ENCODE peak calls at places on chromosome 10, in seven cellular contexts. J, P, C, M, G, S and Z are unnamed samples.

GRCh38 chr10:21281765-21282484 is 243.6 kb downstream of the SKIDA1 start:
- DNase-seq in J (no peak), M (no peak), S (no peak), G (no peak), C (no peak), P (no peak), Z (no peak)

GRCh38 chr10:117165557-117166419 is 27.7 kb upstream of the VAX1 start:
- DNase-seq in C (no peak), M (peak), J (peak), P (no peak), S (peak), G (peak), Z (peak)

GRCh38 chr10:29057712-29058426 is 231.0 kb upstream of the LYZL1 start:
- DNase-seq in C (no peak), G (no peak), M (no peak), J (no peak), P (no peak), S (no peak), Z (no peak)

GRCh38 chr10:103855424-103855823 is at the start of gene SH3PXD2A:
- DNase-seq in M (no peak), C (no peak), G (peak), P (no peak), S (peak), J (peak), Z (peak)

GRCh38 chr10:29648114-29648982 is 13.6 kb upstream of the SVIL start:
- DNase-seq in P (no peak), S (no peak), G (peak), M (no peak), J (no peak), C (no peak), Z (no peak)

GRCh38 chr10:86366033-86366901 is at the start of gene GRID1:
- DNase-seq in P (no peak), G (peak), M (no peak), C (no peak), J (no peak), S (no peak), Z (no peak)

GRCh38 chr10:122258136-122259074 is 12.7 kb upstream of the BTBD16 start:
- DNase-seq in M (no peak), S (no peak), G (no peak), P (no peak), J (no peak), C (no peak), Z (no peak)

GRCh38 chr10:31602541-31603244 is 283.7 kb downstream of the ZEB1 start:
- DNase-seq in S (peak), C (peak), G (no peak), M (no peak), J (peak), P (no peak), Z (no peak)

GRCh38 chr10:122232781-122233180 is 38.3 kb upstream of the BTBD16 start:
- DNase-seq in P (no peak), J (no peak), S (no peak), M (no peak), C (no peak), G (no peak), Z (no peak)

GRCh38 chr10:317219-317868 is 182.1 kb downstream of the ZMYND11 start:
- DNase-seq in M (no peak), C (no peak), P (no peak), J (peak), G (peak), S (no peak), Z (no peak)

GRCh38 chr10:86944471-86944870 is 12.9 kb downstream of the MMRN2 start:
- DNase-seq in P (no peak), G (no peak), M (no peak), J (no peak), S (no peak), C (no peak), Z (no peak)